ENCODE peak calls at places on chromosomes 5 and 9, in six cellular contexts. J is neuronal stem cell, G is fibroblast of mammary gland, E is osteoblast, X is aorta, P is neural progenitor cell. D is an unnamed sample.

GRCh38 chr9:84711398-84711777 is 41.9 kb downstream of the NTRK2 start:
- DNase-seq in G (no peak), P (no peak), X (no peak), E (no peak), J (no peak), D (no peak)

GRCh38 chr9:81125446-81126092 is 563.8 kb downstream of the TLE1 start:
- DNase-seq in X (no peak), J (no peak), G (peak), P (no peak), E (no peak), D (peak)

GRCh38 chr5:168749391-168750100 is 170.4 kb upstream of the PANK3 start:
- DNase-seq in E (peak), J (no peak), G (no peak), P (no peak), X (no peak), D (no peak)

GRCh38 chr5:55541056-55541635 is 6.4 kb upstream of the PLPP1 start:
- DNase-seq in X (no peak), E (no peak), J (no peak), G (no peak), P (no peak), D (no peak)

GRCh38 chr5:103228056-103228455 is 30.5 kb upstream of the MACIR start:
- DNase-seq in P (no peak), G (no peak), X (no peak), J (no peak), E (no peak), D (no peak)

GRCh38 chr9:123678038-123678877 is 251.7 kb downstream of the DENND1A start:
- DNase-seq in E (peak), P (no peak), G (no peak), J (no peak), X (no peak), D (no peak)

GRCh38 chr5:105146867-105147266 is 1584.3 kb upstream of the NUDT12 start:
- DNase-seq in P (no peak), G (no peak), J (no peak), X (no peak), E (no peak), D (no peak)

GRCh38 chr9:72856985-72857631 is 95.7 kb downstream of the ALDH1A1 start:
- DNase-seq in P (peak), J (peak), E (peak), X (no peak), G (peak), D (peak)

GRCh38 chr5:5178121-5178520 is 38.0 kb downstream of the ADAMTS16 start:
- DNase-seq in P (no peak), X (no peak), E (no peak), G (no peak), J (no peak), D (no peak)

GRCh38 chr9:108933231-108933630 is 693 bp downstream of the ELP1 start:
- DNase-seq in E (no peak), P (peak), X (no peak), G (peak), J (no peak), D (peak)

GRCh38 chr5:142408536-142409252 is 83.9 kb upstream of the SPRY4 start:
- DNase-seq in P (no peak), J (no peak), X (no peak), G (no peak), E (no peak), D (no peak)

GRCh38 chr9:23784962-23785361 is 41.1 kb downstream of the ELAVL2 start:
- DNase-seq in E (no peak), X (no peak), G (no peak), J (no peak), P (no peak), D (no peak)

GRCh38 chr5:10691826-10692785 is 68.9 kb downstream of the DAP start:
- DNase-seq in E (peak), J (no peak), P (no peak), G (peak), X (no peak), D (peak)

GRCh38 chr9:129285979-129286772 is 108.1 kb upstream of the IER5L start:
- DNase-seq in P (no peak), J (no peak), G (no peak), X (no peak), E (peak), D (no peak)

GRCh38 chr9:2181794-2182193 is 166.6 kb downstream of the SMARCA2 start:
- DNase-seq in J (peak), P (peak), X (no peak), E (no peak), G (peak), D (peak)

GRCh38 chr9:78601957-78602565 is 305.1 kb downstream of the PSAT1 start:
- DNase-seq in P (peak), G (peak), J (peak), E (no peak), X (no peak), D (peak)

GRCh38 chr5:76690027-76690679 is 25.8 kb upstream of the F2R start:
- DNase-seq in G (no peak), E (no peak), X (no peak), P (no peak), J (no peak), D (no peak)

GRCh38 chr9:74006935-74007334 is 490.2 kb upstream of the RORB start:
- DNase-seq in P (peak), X (no peak), J (no peak), E (no peak), G (peak), D (peak)

GRCh38 chr5:150399158-150400019 is 13.3 kb downstream of the CD74 start:
- DNase-seq in G (no peak), J (no peak), P (no peak), X (peak), E (peak), D (no peak)

GRCh38 chr5:148684528-148684927 is 30.2 kb upstream of the HTR4 start:
- DNase-seq in E (no peak), J (no peak), X (no peak), P (no peak), G (peak), D (no peak)

DNA sequence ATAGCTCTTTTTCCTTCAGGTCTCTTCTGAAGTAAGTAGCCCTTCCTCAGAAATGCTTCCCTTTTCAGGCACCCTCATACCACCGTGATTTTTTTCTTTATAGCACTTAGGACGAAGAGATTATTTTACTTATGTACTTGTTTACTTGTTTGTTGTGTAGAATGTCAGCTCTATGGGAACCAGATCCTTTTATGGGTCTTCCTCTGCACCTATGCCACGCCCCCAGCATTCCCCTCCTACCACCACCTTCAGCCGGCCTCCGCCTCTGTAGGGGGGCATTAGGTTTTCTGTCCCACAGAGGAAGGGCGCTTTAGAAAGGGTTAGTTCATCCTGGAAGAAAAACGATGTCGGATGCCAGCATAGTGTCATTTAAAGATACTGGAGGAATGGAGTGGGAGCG is 1.8 kb downstream of the CDKN2B-AS1 start:
- DNase-seq in G (no peak), P (peak), J (no peak), E (no peak), X (no peak), D (no peak)
- H3K4me3 ChIP-seq in G (no peak), P (peak), J (no peak), E (peak), X (no peak), D (peak)

DNA sequence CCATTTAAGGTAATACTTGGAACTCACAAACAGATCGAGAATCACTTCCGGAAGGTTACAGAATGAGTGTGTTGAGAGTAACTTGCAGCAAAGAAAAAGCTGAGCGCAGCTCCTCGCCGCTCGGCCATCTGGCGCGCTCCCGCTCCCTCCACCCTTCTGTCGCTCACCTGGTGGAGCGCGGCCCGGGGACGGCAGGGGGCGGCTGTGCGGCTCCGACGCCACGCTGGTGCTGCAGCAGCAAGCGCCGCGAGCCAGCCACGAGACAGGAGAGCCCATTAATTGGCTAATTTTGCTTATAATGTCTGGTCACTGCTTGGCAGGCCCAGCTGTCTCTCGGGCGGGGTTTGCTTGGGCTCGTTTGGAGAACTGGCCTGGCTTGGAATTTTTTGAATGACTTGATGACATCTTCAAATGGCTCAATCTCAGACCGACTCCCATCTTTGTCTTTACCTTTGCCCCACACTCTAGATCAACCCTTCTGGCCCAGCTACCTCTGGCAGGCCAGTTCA is 601.8 kb downstream of the CCDC171 start:
- DNase-seq in E (no peak), G (peak), P (peak), X (no peak), J (no peak), D (no peak)
- H3K4me3 ChIP-seq in E (peak), G (peak), P (peak), X (no peak), J (peak), D (no peak)

DNA sequence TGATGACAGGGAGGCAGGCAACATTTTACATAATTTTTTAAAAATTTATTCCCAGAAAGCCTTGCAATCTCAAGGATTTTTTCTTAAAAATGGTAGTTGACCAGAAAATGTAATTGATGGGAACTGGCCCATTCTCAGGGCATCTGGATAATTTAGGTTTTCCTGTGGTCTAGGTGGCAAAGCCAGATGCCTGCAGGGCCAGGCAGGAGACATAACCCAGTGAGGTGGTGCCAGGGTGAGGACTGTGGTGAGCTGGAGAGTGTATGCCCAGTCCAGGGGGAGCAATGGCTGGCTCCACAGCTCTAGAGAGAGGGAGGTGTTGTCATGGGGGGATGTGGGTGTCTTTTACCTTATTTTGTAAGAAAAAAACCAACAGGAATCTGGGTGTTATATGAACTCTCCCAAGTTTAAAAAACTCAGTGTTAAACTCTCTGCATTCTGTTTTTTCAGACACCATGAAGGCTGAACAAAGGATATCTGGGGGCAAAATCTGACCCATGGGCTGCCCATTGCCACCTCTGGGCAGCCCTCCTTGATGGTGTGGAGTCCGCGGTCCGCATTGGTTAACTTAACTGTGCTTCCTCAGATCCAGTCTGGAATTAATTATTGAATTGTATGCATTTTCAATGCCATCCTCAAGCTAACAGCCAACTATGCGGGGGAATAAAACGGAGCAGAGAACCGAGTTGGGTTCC is 43.9 kb downstream of the BOD1 start:
- DNase-seq in X (no peak), G (peak), J (no peak), E (no peak), P (no peak), D (no peak)
- H3K4me3 ChIP-seq in X (no peak), G (peak), J (no peak), E (peak), P (no peak), D (no peak)

DNA sequence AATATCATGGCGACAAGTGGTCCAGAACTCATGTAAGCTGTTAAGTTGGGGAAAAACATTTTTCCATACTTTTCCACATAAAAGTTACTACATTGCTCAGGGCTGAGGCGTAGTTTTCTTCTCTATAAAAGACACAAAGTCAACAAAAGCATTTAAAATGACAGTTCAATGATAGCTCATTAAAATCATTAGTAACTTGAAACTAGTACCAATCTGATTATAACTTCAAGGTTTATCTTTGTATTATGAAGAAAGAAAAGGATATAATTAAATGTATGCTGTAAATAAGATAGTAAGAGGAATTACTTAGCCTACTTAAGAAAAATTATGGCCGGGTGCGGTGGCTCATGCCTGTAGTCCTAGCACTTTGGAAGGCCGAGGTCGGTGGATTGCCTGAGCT is 9.9 kb downstream of the NME5 start:
- DNase-seq in P (no peak), J (no peak), E (no peak), G (no peak), X (no peak), D (no peak)
- H3K4me3 ChIP-seq in P (no peak), J (no peak), E (no peak), G (no peak), X (no peak), D (no peak)

GRCh38 chr9:127963359-127964064 is 17.3 kb downstream of the EEIG1 start:
- DNase-seq in G (no peak), P (no peak), J (no peak), X (no peak), E (peak), D (no peak)
- H3K4me3 ChIP-seq in G (no peak), P (no peak), J (no peak), X (no peak), E (no peak), D (no peak)

D was measured in astrocyte of the spinal cord.